ENCODE peak calls at places on chromosomes 2 and 18, in eight cellular contexts. Y, O, J, U, F, X, H and T are unnamed samples.

GRCh38 chr2:174752403-174753037 is 11.8 kb downstream of the CHRNA1 start:
- DNase-seq in J (no peak), H (no peak), X (no peak), Y (no peak), F (peak), U (no peak), O (no peak), T (peak)

GRCh38 chr2:168145011-168145410 is 102.4 kb downstream of the STK39 start:
- DNase-seq in X (no peak), Y (no peak), H (no peak), F (no peak), O (no peak), U (no peak), J (no peak), T (no peak)

GRCh38 chr2:15633043-15633970 is 41.6 kb downstream of the DDX1 start:
- DNase-seq in X (no peak), Y (no peak), J (no peak), U (no peak), H (no peak), F (no peak), O (no peak), T (no peak)

GRCh38 chr2:171893196-171893823 is 734 bp downstream of the SLC25A12 start:
- DNase-seq in U (no peak), O (no peak), H (no peak), F (peak), Y (no peak), X (no peak), J (no peak), T (no peak)

GRCh38 chr2:207067476-207067875 is 98.3 kb downstream of the KLF7 start:
- DNase-seq in J (no peak), H (no peak), F (no peak), Y (no peak), X (no peak), O (no peak), U (no peak), T (no peak)

GRCh38 chr2:166373951-166374350 is 1.8 kb downstream of the SCN9A start:
- DNase-seq in X (no peak), J (no peak), F (no peak), H (no peak), Y (no peak), U (no peak), O (no peak), T (no peak)

GRCh38 chr18:79223431-79223830 is 154.2 kb downstream of the ATP9B start:
- DNase-seq in Y (no peak), U (no peak), J (no peak), O (no peak), X (no peak), H (no peak), F (no peak), T (no peak)

GRCh38 chr2:46230677-46231425 is 66.4 kb upstream of the EPAS1 start:
- DNase-seq in F (no peak), U (no peak), J (no peak), H (no peak), O (no peak), X (no peak), Y (peak), T (no peak)

GRCh38 chr18:54260376-54261072 is 8.8 kb upstream of the POLI start:
- DNase-seq in O (no peak), Y (no peak), H (no peak), F (peak), J (no peak), U (no peak), X (no peak), T (no peak)

GRCh38 chr18:48328473-48329205 is 80.5 kb downstream of the ZBTB7C start:
- DNase-seq in U (no peak), J (no peak), H (no peak), F (no peak), Y (no peak), O (no peak), X (no peak), T (no peak)

GRCh38 chr2:60461421-60462108 is 91.9 kb downstream of the BCL11A start:
- DNase-seq in X (peak), Y (no peak), F (no peak), J (no peak), H (no peak), U (no peak), O (no peak), T (no peak)

GRCh38 chr2:26458365-26459042 is 19.4 kb downstream of the OTOF start:
- DNase-seq in X (no peak), J (no peak), Y (no peak), F (no peak), H (no peak), O (no peak), U (no peak), T (no peak)

GRCh38 chr2:118865106-118865505 is 17.7 kb upstream of the EN1 start:
- DNase-seq in H (no peak), J (no peak), O (no peak), U (peak), X (no peak), F (peak), Y (no peak), T (peak)

GRCh38 chr18:31206787-31207381 is 44.2 kb upstream of the DSC1 start:
- DNase-seq in U (peak), H (peak), O (no peak), X (peak), J (peak), Y (peak), F (peak), T (peak)

GRCh38 chr2:122157158-122157557 is 401.7 kb downstream of the TSN start:
- DNase-seq in H (no peak), X (no peak), J (no peak), F (no peak), Y (no peak), U (no peak), O (no peak), T (no peak)

GRCh38 chr18:63828120-63828519 is 52.9 kb downstream of the SERPINB7 start:
- DNase-seq in O (no peak), F (no peak), X (no peak), H (no peak), J (no peak), Y (no peak), U (no peak), T (no peak)

GRCh38 chr2:112973156-112973555 is 4.7 kb upstream of the IL36G start:
- DNase-seq in X (no peak), H (no peak), Y (no peak), O (no peak), U (no peak), F (no peak), J (no peak), T (no peak)

GRCh38 chr2:200765139-200765951 is 46.4 kb upstream of the BZW1 start:
- DNase-seq in Y (no peak), J (no peak), U (no peak), H (no peak), F (peak), X (no peak), O (no peak), T (no peak)

GRCh38 chr2:85248741-85249524 is 78.9 kb downstream of the TGOLN2 start:
- DNase-seq in X (no peak), Y (peak), H (no peak), O (no peak), U (no peak), J (peak), F (no peak), T (no peak)

GRCh38 chr2:227474406-227474805 is 2.5 kb downstream of the AGFG1 start:
- DNase-seq in H (no peak), U (no peak), Y (no peak), X (no peak), J (no peak), F (no peak), O (no peak), T (no peak)

GRCh38 chr18:67525328-67526110 is 9.0 kb upstream of the DSEL start:
- DNase-seq in F (no peak), J (peak), Y (peak), U (no peak), H (peak), X (no peak), O (no peak), T (no peak)

GRCh38 chr2:25129901-25130520 is 38.4 kb downstream of the POMC start:
- DNase-seq in U (no peak), O (no peak), X (peak), H (no peak), J (no peak), Y (no peak), F (no peak), T (no peak)

GRCh38 chr2:189327879-189328351 is 113.4 kb upstream of the WDR75 start:
- DNase-seq in F (no peak), J (no peak), X (no peak), H (no peak), Y (no peak), U (no peak), O (no peak), T (no peak)

GRCh38 chr2:10325278-10326145 is 22.8 kb downstream of the HPCAL1 start:
- DNase-seq in U (no peak), X (no peak), O (no peak), H (no peak), J (no peak), F (no peak), Y (no peak), T (no peak)

GRCh38 chr2:156322103-156322671 is 10.3 kb downstream of the NR4A2 start:
- DNase-seq in J (no peak), H (no peak), F (peak), O (no peak), U (no peak), X (no peak), Y (no peak), T (peak)

GRCh38 chr2:19802088-19802806 is 99.5 kb downstream of the TTC32 start:
- DNase-seq in J (no peak), F (no peak), X (no peak), O (no peak), Y (no peak), U (no peak), H (no peak), T (no peak)

GRCh38 chr18:8812631-8813030 is 107.3 kb downstream of the MTCL1 start:
- DNase-seq in U (no peak), J (no peak), F (no peak), H (no peak), X (no peak), O (no peak), Y (no peak), T (no peak)

GRCh38 chr2:105118960-105119359 is 81.1 kb downstream of the MRPS9 start:
- DNase-seq in O (no peak), U (peak), Y (no peak), X (no peak), F (no peak), J (no peak), H (no peak), T (no peak)

GRCh38 chr2:55518846-55519167 is 711 bp upstream of the CFAP36 start:
- DNase-seq in X (no peak), Y (no peak), U (no peak), H (no peak), O (no peak), F (peak), J (no peak), T (peak)

GRCh38 chr2:185012643-185013042 is 414.3 kb downstream of the ZNF804A start:
- DNase-seq in U (peak), H (no peak), O (no peak), Y (no peak), J (no peak), F (no peak), X (peak), T (no peak)

GRCh38 chr2:196783431-196784094 is 15.9 kb downstream of the GTF3C3 start:
- DNase-seq in X (no peak), O (no peak), F (no peak), H (no peak), U (no peak), Y (no peak), J (no peak), T (no peak)

GRCh38 chr2:127735537-127736399 is 34.5 kb downstream of the SFT2D3 start:
- DNase-seq in X (no peak), J (no peak), F (no peak), Y (no peak), H (no peak), U (no peak), O (no peak), T (no peak)

GRCh38 chr2:168392031-168392430 is 64.0 kb upstream of the CERS6 start:
- DNase-seq in U (no peak), Y (no peak), F (no peak), O (no peak), X (no peak), J (no peak), H (no peak), T (no peak)

GRCh38 chr2:444937-445884 is 157.3 kb upstream of the ALKAL2 start:
- DNase-seq in U (no peak), O (no peak), X (no peak), H (no peak), F (no peak), J (no peak), Y (no peak), T (no peak)

GRCh38 chr2:37555457-37555856 is 116.0 kb downstream of the CDC42EP3 start:
- DNase-seq in Y (peak), U (no peak), X (no peak), F (peak), H (no peak), O (no peak), J (no peak), T (no peak)

GRCh38 chr2:172995323-172996244 is 80.1 kb upstream of the MAP3K20 start:
- DNase-seq in X (peak), J (peak), H (no peak), F (no peak), Y (peak), O (no peak), U (no peak), T (no peak)

GRCh38 chr2:174750923-174751441 is 13.3 kb downstream of the CHRNA1 start:
- DNase-seq in O (no peak), J (no peak), H (no peak), F (peak), U (no peak), Y (no peak), X (no peak), T (no peak)

GRCh38 chr2:226618875-226619605 is 180.6 kb downstream of the IRS1 start:
- DNase-seq in F (no peak), X (no peak), J (no peak), U (no peak), O (no peak), H (no peak), Y (no peak), T (no peak)

GRCh38 chr2:191114403-191114886 is 36.3 kb downstream of the STAT4 start:
- DNase-seq in Y (no peak), F (peak), U (no peak), H (no peak), O (no peak), J (no peak), X (no peak), T (peak)

GRCh38 chr2:236731767-236732580 is 162.3 kb downstream of the ACKR3 start:
- DNase-seq in F (no peak), U (no peak), J (peak), O (peak), H (peak), Y (peak), X (no peak), T (no peak)
- TF ChIP-seq CTCF in F (no peak), U (no peak), J (no peak), O (no peak), H (no peak), Y (peak), X (no peak), T (no peak)

GRCh38 chr18:12702221-12703095 is at the start of the genes CEP76 and PSMG2:
- DNase-seq in F (peak), U (peak), O (peak), Y (peak), X (peak), J (peak), H (peak), T (peak)
- TF ChIP-seq CTCF in F (no peak), U (no peak), O (peak), Y (no peak), X (no peak), J (no peak), H (no peak), T (no peak)

GRCh38 chr2:224847961-224848850 is 132.0 kb upstream of the CCDC195 start:
- DNase-seq in U (no peak), X (no peak), Y (peak), H (no peak), F (no peak), J (peak), O (no peak), T (no peak)

GRCh38 chr2:224850081-224850480 is 133.9 kb upstream of the CCDC195 start:
- DNase-seq in H (no peak), O (no peak), J (no peak), X (no peak), F (no peak), Y (no peak), U (no peak), T (no peak)

GRCh38 chr2:224847431-224847830 is 131.3 kb upstream of the CCDC195 start:
- DNase-seq in Y (no peak), U (no peak), F (no peak), O (no peak), J (no peak), H (no peak), X (no peak), T (no peak)

GRCh38 chr2:224849264-224849663 is 133.1 kb upstream of the CCDC195 start:
- DNase-seq in U (no peak), Y (no peak), O (no peak), F (no peak), J (peak), X (no peak), H (no peak), T (no peak)
- TF ChIP-seq CTCF in U (no peak), Y (no peak), O (no peak), F (no peak), J (no peak), X (no peak), H (no peak), T (no peak)

GRCh38 chr18:33606621-33607020 is 28.6 kb downstream of the ASXL3 start:
- DNase-seq in U (no peak), H (no peak), X (no peak), O (no peak), J (no peak), F (peak), Y (no peak), T (no peak)
- TF ChIP-seq CTCF in U (peak), H (no peak), X (no peak), O (no peak), J (no peak), F (no peak), Y (no peak), T (no peak)

GRCh38 chr2:109611467-109612095 is 2.2 kb downstream of the SEPTIN10 start:
- DNase-seq in Y (no peak), U (no peak), J (no peak), X (no peak), H (no peak), F (peak), O (no peak), T (no peak)
- TF ChIP-seq CTCF in Y (no peak), U (no peak), J (no peak), X (no peak), H (no peak), F (peak), O (no peak), T (no peak)

GRCh38 chr2:96117701-96118588 is 1.6 kb upstream of the ADRA2B start:
- DNase-seq in F (no peak), X (peak), Y (peak), H (no peak), J (no peak), U (peak), O (no peak), T (no peak)
- TF ChIP-seq CTCF in F (peak), X (no peak), Y (no peak), H (no peak), J (no peak), U (no peak), O (no peak), T (no peak)